ENCODE peak calls at places on chromosomes 1 and 21, in five cellular contexts. One of them, this sample, is unnamed.

GRCh38 chr1:30868833-30869435 is 39.6 kb downstream of the SDC3 start:
- DNase-seq in HFFc6: no peak
- DNase-seq in lower leg skin: no peak
- DNase-seq in GM10248: peak; percentile 54
- DNase-seq in progenitor cell of endocrine pancreas: no peak
- DNase-seq in this sample: no peak

GRCh38 chr21:37675202-37675801 is 241.0 kb downstream of the KCNJ6 start:
- DNase-seq in HFFc6: no peak
- DNase-seq in lower leg skin: peak; percentile 90
- DNase-seq in GM10248: peak; percentile 76
- DNase-seq in progenitor cell of endocrine pancreas: peak; percentile 64
- DNase-seq in this sample: no peak

GRCh38 chr1:52665173-52666020 is 32.4 kb downstream of the SHISAL2A start:
- DNase-seq in progenitor cell of endocrine pancreas: no peak
- DNase-seq in lower leg skin: peak; percentile 48
- DNase-seq in HFFc6: no peak
- DNase-seq in GM10248: no peak
- DNase-seq in this sample: no peak

GRCh38 chr1:9882296-9882944 is 27.6 kb downstream of the CTNNBIP1 start:
- DNase-seq in HFFc6: no peak
- DNase-seq in GM10248: no peak
- DNase-seq in lower leg skin: no peak
- DNase-seq in progenitor cell of endocrine pancreas: no peak
- DNase-seq in this sample: no peak

GRCh38 chr1:231970684-231971083 is 344.1 kb downstream of the DISC1 start:
- DNase-seq in HFFc6: no peak
- DNase-seq in lower leg skin: no peak
- DNase-seq in GM10248: no peak
- DNase-seq in progenitor cell of endocrine pancreas: no peak
- DNase-seq in this sample: no peak

GRCh38 chr1:173205146-173206051 is 1.7 kb downstream of the TNFSF4 start:
- DNase-seq in GM10248: no peak
- DNase-seq in progenitor cell of endocrine pancreas: no peak
- DNase-seq in HFFc6: no peak
- DNase-seq in lower leg skin: no peak
- DNase-seq in this sample: no peak

GRCh38 chr21:45590246-45590725 is 48.0 kb upstream of the SLC19A1 start:
- DNase-seq in lower leg skin: peak; percentile 88
- DNase-seq in progenitor cell of endocrine pancreas: peak; percentile 55
- DNase-seq in GM10248: peak; percentile 91
- DNase-seq in HFFc6: no peak
- DNase-seq in this sample: no peak

GRCh38 chr1:237527761-237528160 is 363.0 kb downstream of the ZP4 start:
- DNase-seq in HFFc6: no peak
- DNase-seq in lower leg skin: no peak
- DNase-seq in progenitor cell of endocrine pancreas: no peak
- DNase-seq in GM10248: no peak
- DNase-seq in this sample: no peak

GRCh38 chr1:229220163-229220846 is 50.6 kb upstream of the RAB4A start:
- DNase-seq in HFFc6: no peak
- DNase-seq in lower leg skin: no peak
- DNase-seq in progenitor cell of endocrine pancreas: no peak
- DNase-seq in GM10248: no peak
- DNase-seq in this sample: no peak

GRCh38 chr1:23980725-23981063 is 567 bp upstream of the SRSF10 start:
- DNase-seq in lower leg skin: peak; percentile 84
- DNase-seq in progenitor cell of endocrine pancreas: no peak
- DNase-seq in GM10248: peak; percentile 50
- DNase-seq in HFFc6: no peak
- DNase-seq in this sample: no peak

GRCh38 chr1:160437432-160438319 is 37.3 kb downstream of the VANGL2 start:
- DNase-seq in lower leg skin: no peak
- DNase-seq in progenitor cell of endocrine pancreas: no peak
- DNase-seq in GM10248: peak; percentile 28
- DNase-seq in HFFc6: no peak
- DNase-seq in this sample: no peak

GRCh38 chr1:116819081-116819480 is 64.9 kb downstream of the CD2 start:
- DNase-seq in GM10248: no peak
- DNase-seq in lower leg skin: no peak
- DNase-seq in progenitor cell of endocrine pancreas: no peak
- DNase-seq in HFFc6: no peak
- DNase-seq in this sample: no peak

GRCh38 chr1:34742667-34743270 is 12.1 kb upstream of the GJB5 start:
- DNase-seq in lower leg skin: peak; percentile 92
- DNase-seq in GM10248: peak; percentile 90
- DNase-seq in progenitor cell of endocrine pancreas: peak; percentile 94
- DNase-seq in HFFc6: peak; percentile 51
- DNase-seq in this sample: no peak

GRCh38 chr1:215426101-215426500 is 141.0 kb upstream of the KCTD3 start:
- DNase-seq in HFFc6: no peak
- DNase-seq in progenitor cell of endocrine pancreas: no peak
- DNase-seq in GM10248: no peak
- DNase-seq in lower leg skin: no peak
- DNase-seq in this sample: no peak

GRCh38 chr1:173329747-173330146 is 122.6 kb upstream of the TNFSF4 start:
- DNase-seq in progenitor cell of endocrine pancreas: no peak
- DNase-seq in HFFc6: no peak
- DNase-seq in lower leg skin: no peak
- DNase-seq in GM10248: no peak
- DNase-seq in this sample: no peak

GRCh38 chr1:224739303-224739996 is 123.3 kb downstream of the CNIH3 start:
- DNase-seq in HFFc6: no peak
- DNase-seq in progenitor cell of endocrine pancreas: no peak
- DNase-seq in GM10248: no peak
- DNase-seq in lower leg skin: no peak
- DNase-seq in this sample: no peak

GRCh38 chr1:53975861-53976260 is 29.7 kb downstream of the LRRC42 start:
- DNase-seq in lower leg skin: no peak
- DNase-seq in progenitor cell of endocrine pancreas: no peak
- DNase-seq in HFFc6: no peak
- DNase-seq in GM10248: no peak
- DNase-seq in this sample: no peak

GRCh38 chr1:108057536-108057935 is 92.6 kb upstream of the VAV3 start:
- DNase-seq in progenitor cell of endocrine pancreas: no peak
- DNase-seq in GM10248: no peak
- DNase-seq in HFFc6: no peak
- DNase-seq in lower leg skin: peak; percentile 91
- DNase-seq in this sample: no peak

GRCh38 chr1:241918879-241919278 is 38.7 kb upstream of the BECN2 start:
- DNase-seq in progenitor cell of endocrine pancreas: no peak
- DNase-seq in HFFc6: peak; percentile 41
- DNase-seq in GM10248: no peak
- DNase-seq in lower leg skin: peak; percentile 81
- DNase-seq in this sample: no peak

GRCh38 chr1:228236744-228237143 is 28.9 kb downstream of the OBSCN start:
- DNase-seq in HFFc6: peak; percentile 40
- DNase-seq in lower leg skin: peak; percentile 48
- DNase-seq in progenitor cell of endocrine pancreas: no peak
- DNase-seq in GM10248: no peak
- DNase-seq in this sample: peak; percentile 47

GRCh38 chr1:36342426-36343185 is 19.2 kb upstream of the EVA1B start:
- DNase-seq in GM10248: peak; percentile 71
- DNase-seq in lower leg skin: no peak
- DNase-seq in progenitor cell of endocrine pancreas: no peak
- DNase-seq in HFFc6: peak; percentile 83
- DNase-seq in this sample: no peak

GRCh38 chr1:183275322-183275721 is 89.3 kb downstream of the LAMC2 start:
- DNase-seq in progenitor cell of endocrine pancreas: no peak
- DNase-seq in GM10248: no peak
- DNase-seq in HFFc6: no peak
- DNase-seq in lower leg skin: peak; percentile 59
- DNase-seq in this sample: no peak

GRCh38 chr1:243686149-243686548 is 163.9 kb downstream of the AKT3 start:
- DNase-seq in progenitor cell of endocrine pancreas: no peak
- DNase-seq in HFFc6: no peak
- DNase-seq in GM10248: no peak
- DNase-seq in lower leg skin: no peak
- DNase-seq in this sample: no peak

GRCh38 chr1:205575294-205575885 is 56.4 kb downstream of the ELK4 start:
- DNase-seq in HFFc6: no peak
- DNase-seq in lower leg skin: peak; percentile 60
- DNase-seq in GM10248: no peak
- DNase-seq in progenitor cell of endocrine pancreas: no peak
- DNase-seq in this sample: no peak

GRCh38 chr1:226656601-226657277 is 82.3 kb downstream of the ITPKB start:
- DNase-seq in lower leg skin: peak; percentile 86
- DNase-seq in GM10248: no peak
- DNase-seq in progenitor cell of endocrine pancreas: no peak
- DNase-seq in HFFc6: peak; percentile 55
- DNase-seq in this sample: no peak

GRCh38 chr1:9536301-9536700 is 3.0 kb upstream of the SLC25A33 start:
- DNase-seq in HFFc6: no peak
- DNase-seq in GM10248: no peak
- DNase-seq in lower leg skin: no peak
- DNase-seq in progenitor cell of endocrine pancreas: no peak
- DNase-seq in this sample: no peak

GRCh38 chr21:25334046-25334730 is 273.1 kb downstream of the MRPL39 start:
- DNase-seq in progenitor cell of endocrine pancreas: no peak
- DNase-seq in GM10248: no peak
- DNase-seq in lower leg skin: no peak
- DNase-seq in HFFc6: no peak
- DNase-seq in this sample: no peak

GRCh38 chr21:46626536-46627302 is 8.8 kb upstream of the PRMT2 start:
- DNase-seq in GM10248: no peak
- DNase-seq in lower leg skin: no peak
- DNase-seq in HFFc6: no peak
- DNase-seq in progenitor cell of endocrine pancreas: no peak
- DNase-seq in this sample: no peak

GRCh38 chr1:211630236-211631081 is 45.0 kb downstream of the NEK2 start:
- DNase-seq in progenitor cell of endocrine pancreas: no peak
- DNase-seq in HFFc6: no peak
- DNase-seq in lower leg skin: no peak
- DNase-seq in GM10248: no peak
- DNase-seq in this sample: no peak
- TF ChIP-seq CTCF in progenitor cell of endocrine pancreas: no peak
- TF ChIP-seq CTCF in HFFc6: no peak
- TF ChIP-seq CTCF in lower leg skin: no peak
- TF ChIP-seq CTCF in GM10248: no peak
- TF ChIP-seq CTCF in this sample: no peak

DNA sequence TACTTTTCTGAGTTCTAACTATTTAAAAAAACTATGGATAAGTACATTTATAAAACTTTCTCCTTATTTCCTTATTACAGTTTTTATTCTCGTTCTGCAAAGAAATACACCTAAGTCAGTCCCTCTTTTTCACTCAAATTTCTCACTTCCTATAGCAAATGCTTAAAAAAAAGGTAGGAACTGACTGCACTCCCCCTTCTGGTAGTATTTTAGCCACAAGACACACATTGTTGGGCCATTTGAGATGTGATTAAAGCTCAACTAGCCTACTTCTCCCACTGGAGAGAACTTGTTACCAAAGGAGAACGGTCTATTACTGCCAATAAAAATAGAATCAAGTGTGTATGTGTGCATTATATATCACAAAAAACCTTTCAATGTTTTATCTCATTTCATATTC is 521.9 kb upstream of the PRMT6 start:
- DNase-seq in progenitor cell of endocrine pancreas: no peak
- DNase-seq in HFFc6: no peak
- DNase-seq in lower leg skin: no peak
- DNase-seq in GM10248: no peak
- DNase-seq in this sample: no peak
- TF ChIP-seq CTCF in progenitor cell of endocrine pancreas: peak; percentile 44
- TF ChIP-seq CTCF in HFFc6: no peak
- TF ChIP-seq CTCF in lower leg skin: no peak
- TF ChIP-seq CTCF in GM10248: no peak
- TF ChIP-seq CTCF in this sample: no peak

DNA sequence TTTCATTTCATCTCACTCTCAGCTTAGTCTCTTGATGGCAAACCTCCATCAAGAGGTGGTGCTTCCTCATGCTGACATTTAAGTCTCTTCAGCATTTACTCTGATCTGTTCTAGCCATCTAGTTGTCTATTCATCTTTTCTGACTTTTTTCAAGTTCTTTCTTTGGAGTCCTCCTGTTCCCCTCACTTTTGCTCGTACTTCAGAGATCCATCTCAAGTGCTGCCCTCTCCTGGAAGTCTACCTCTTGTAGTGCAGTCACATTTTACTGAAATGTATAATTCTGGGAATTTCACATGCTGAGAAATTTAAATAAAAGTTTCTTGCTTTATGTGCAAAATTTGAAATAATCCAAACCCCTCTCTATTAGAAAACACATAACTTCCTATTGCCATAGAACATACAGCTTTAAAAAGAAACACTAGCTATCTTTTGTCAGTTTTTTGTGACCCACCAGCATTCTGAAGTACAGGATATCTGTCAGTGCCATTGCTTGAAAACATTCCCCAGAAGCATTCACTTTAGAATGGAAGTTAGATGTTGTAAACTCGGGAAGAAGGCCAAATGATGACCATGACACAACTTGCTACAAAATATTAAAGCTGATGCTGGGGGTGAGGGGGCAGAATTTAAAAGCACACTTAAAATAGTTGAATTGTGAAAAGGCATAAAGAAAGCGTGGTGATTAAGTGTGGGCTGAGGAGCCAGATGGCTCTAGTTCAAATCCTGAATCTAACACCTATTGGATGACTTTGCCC is 21.9 kb downstream of the RLF start:
- DNase-seq in progenitor cell of endocrine pancreas: no peak
- DNase-seq in HFFc6: peak; percentile 13
- DNase-seq in lower leg skin: no peak
- DNase-seq in GM10248: no peak
- DNase-seq in this sample: no peak
- TF ChIP-seq CTCF in progenitor cell of endocrine pancreas: peak; percentile 53
- TF ChIP-seq CTCF in HFFc6: peak; percentile 68
- TF ChIP-seq CTCF in lower leg skin: no peak
- TF ChIP-seq CTCF in GM10248: peak; percentile 47
- TF ChIP-seq CTCF in this sample: no peak

DNA sequence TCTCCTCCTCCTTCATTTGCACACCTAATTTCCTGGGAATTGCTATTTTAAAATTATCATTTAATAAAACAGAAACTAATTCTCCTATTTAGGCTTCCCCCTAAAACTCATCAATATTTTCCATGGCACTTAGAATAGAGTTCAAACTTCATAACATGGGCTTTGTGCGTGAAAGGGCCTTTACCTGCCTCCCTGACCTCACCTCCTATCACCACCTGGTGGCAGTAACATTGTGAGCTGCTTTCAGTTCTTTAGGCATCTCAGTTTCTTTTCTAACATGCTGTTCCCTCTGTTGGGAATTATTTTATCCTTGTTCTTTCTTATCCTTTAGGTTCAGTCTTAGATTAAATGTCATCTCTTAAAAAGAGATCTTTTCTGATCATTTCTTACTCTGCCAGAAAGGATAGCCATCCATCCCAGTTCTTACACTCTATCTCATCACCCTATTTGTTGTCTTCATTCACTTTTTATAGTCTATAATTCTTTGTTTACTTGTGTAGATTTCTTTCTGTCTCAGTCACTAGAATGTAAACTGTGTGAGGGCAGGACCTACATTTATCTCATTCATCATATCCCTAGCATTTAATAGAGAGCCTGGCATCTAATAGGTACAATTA is 133.8 kb upstream of the KIAA1614 start:
- DNase-seq in progenitor cell of endocrine pancreas: no peak
- DNase-seq in GM10248: peak; percentile 33
- DNase-seq in lower leg skin: no peak
- DNase-seq in HFFc6: no peak
- DNase-seq in this sample: no peak
- TF ChIP-seq CTCF in progenitor cell of endocrine pancreas: peak; percentile 58
- TF ChIP-seq CTCF in GM10248: no peak
- TF ChIP-seq CTCF in lower leg skin: no peak
- TF ChIP-seq CTCF in HFFc6: peak; percentile 51
- TF ChIP-seq CTCF in this sample: no peak

This sample was measured in esophagus muscularis mucosa.